ENCODE peak calls at places on chromosomes 16 and 17, in five cellular contexts. N is HepG2; T is right cardiac atrium; Z is CD8-positive, alpha-beta T cell; G is CD4-positive, alpha-beta T cell. B is an unnamed sample.

GRCh38 chr17:61766520-61766919 is 96.8 kb downstream of the BRIP1 start:
- ATAC-seq in N (no peak), T (no peak), Z (no peak), G (no peak), B (no peak)

GRCh38 chr17:59330314-59330942 is 1.0 kb upstream of the YPEL2 start:
- ATAC-seq in N (peak), T (peak), Z (no peak), G (no peak), B (no peak)

GRCh38 chr16:51592013-51592501 is 441.0 kb upstream of the SALL1 start:
- ATAC-seq in N (no peak), T (no peak), Z (no peak), G (no peak), B (no peak)

GRCh38 chr16:11783319-11784047 is 13.6 kb downstream of the ZC3H7A start:
- ATAC-seq in N (no peak), T (peak), Z (peak), G (peak), B (peak)

GRCh38 chr16:3047387-3047720 is 993 bp downstream of the MMP25 start:
- ATAC-seq in N (no peak), T (no peak), Z (no peak), G (no peak), B (no peak)

GRCh38 chr17:7951143-7951792 is 19.3 kb downstream of the CNTROB start:
- ATAC-seq in N (no peak), T (no peak), Z (no peak), G (peak), B (peak)

GRCh38 chr16:27174798-27175197 is 28.5 kb upstream of the KDM8 start:
- ATAC-seq in N (no peak), T (no peak), Z (no peak), G (no peak), B (no peak)

GRCh38 chr17:63973930-63974593 is 1.3 kb upstream of the SCN4A start:
- ATAC-seq in N (peak), T (no peak), Z (no peak), G (no peak), B (no peak)

GRCh38 chr16:89577055-89577759 is 1.6 kb downstream of the CPNE7 start:
- ATAC-seq in N (no peak), T (no peak), Z (no peak), G (no peak), B (no peak)

GRCh38 chr16:77331802-77332586 is 102.8 kb downstream of the ADAMTS18 start:
- ATAC-seq in N (no peak), T (no peak), Z (no peak), G (no peak), B (no peak)

GRCh38 chr17:40313660-40314556 is 4.9 kb downstream of the RARA start:
- ATAC-seq in N (no peak), T (no peak), Z (no peak), G (no peak), B (no peak)

GRCh38 chr17:13786000-13786598 is 184.4 kb upstream of the HS3ST3A1 start:
- ATAC-seq in N (no peak), T (no peak), Z (no peak), G (no peak), B (no peak)

GRCh38 chr17:78748048-78748729 is 33.9 kb downstream of the CYTH1 start:
- ATAC-seq in N (peak), T (no peak), Z (peak), G (no peak), B (peak)

GRCh38 chr16:88881090-88881580 is 14.7 kb upstream of the PABPN1L start:
- ATAC-seq in N (peak), T (no peak), Z (no peak), G (no peak), B (no peak)

GRCh38 chr17:77146882-77147281 is 6.1 kb downstream of the SEC14L1 start:
- ATAC-seq in N (no peak), T (peak), Z (no peak), G (no peak), B (no peak)

GRCh38 chr17:39867084-39867890 is 715 bp upstream of the ZPBP2 start:
- ATAC-seq in N (no peak), T (no peak), Z (peak), G (peak), B (peak)

B was measured in activated CD4-positive, CD25-positive, alpha-beta regulatory T cell treated with anti-CD3 and anti-CD28 coated beads, Interleukin-2, amount 50 U/mL, for 24 hours.